ENCODE peak calls at places on chromosomes 6 and 20, in ten cellular contexts. Q, I, G, K, X, P, M, T, C and R are unnamed samples.
A peak's percentile ranks its signal among the peaks of the same experiment; 100 is the strongest.

GRCh38 chr20:34271961-34272360 is 30.7 kb downstream of the ASIP start:
- DNase-seq in Q (no peak), I (no peak), G (no peak), K (no peak), X (no peak), P (peak; percentile 98), M (no peak), T (peak; percentile 90), C (no peak), R (no peak)

GRCh38 chr6:19209202-19209601 is 628.0 kb upstream of the ID4 start:
- DNase-seq in Q (no peak), I (no peak), G (no peak), K (no peak), X (no peak), P (no peak), M (no peak), T (peak; percentile 0), C (no peak), R (no peak)

GRCh38 chr20:63082308-63082938 is 75.7 kb upstream of the BHLHE23 start:
- DNase-seq in Q (peak; percentile 40), I (peak; percentile 43), G (no peak), K (no peak), X (peak; percentile 90), P (peak; percentile 35), M (peak; percentile 38), T (no peak), C (peak; percentile 86), R (peak; percentile 62)

GRCh38 chr6:83057705-83058321 is 7.8 kb downstream of the UBE3D start:
- DNase-seq in Q (peak; percentile 19), I (peak; percentile 41), G (no peak), K (no peak), X (peak; percentile 70), P (peak; percentile 64), M (peak; percentile 29), T (no peak), C (peak; percentile 72), R (peak; percentile 51)

GRCh38 chr6:122610690-122611455 is 668 bp downstream of the PKIB start:
- DNase-seq in Q (peak; percentile 14), I (peak; percentile 69), G (no peak), K (peak; percentile 0), X (peak; percentile 26), P (peak; percentile 9), M (peak; percentile 67), T (peak; percentile 46), C (peak; percentile 81), R (peak; percentile 32)

GRCh38 chr6:110999634-111000270 is 17.9 kb downstream of the RPF2 start:
- DNase-seq in Q (no peak), I (no peak), G (no peak), K (no peak), X (peak; percentile 16), P (peak; percentile 63), M (no peak), T (peak; percentile 12), C (peak; percentile 16), R (no peak)

GRCh38 chr6:168037242-168037641 is 39.8 kb downstream of the KIF25 start:
- DNase-seq in Q (peak; percentile 62), I (no peak), G (no peak), K (no peak), X (peak; percentile 43), P (no peak), M (no peak), T (no peak), C (no peak), R (no peak)

GRCh38 chr6:484086-484728 is 92.7 kb downstream of the IRF4 start:
- DNase-seq in Q (no peak), I (no peak), G (peak; percentile 40), K (no peak), X (no peak), P (peak; percentile 30), M (no peak), T (no peak), C (no peak), R (peak; percentile 65)

GRCh38 chr6:22189946-22190345 is 106.9 kb downstream of the PRL start:
- DNase-seq in Q (no peak), I (no peak), G (no peak), K (no peak), X (no peak), P (no peak), M (no peak), T (no peak), C (no peak), R (no peak)

GRCh38 chr6:105178110-105178509 is 1.7 kb downstream of the POPDC3 start:
- DNase-seq in Q (no peak), I (no peak), G (no peak), K (no peak), X (no peak), P (peak; percentile 79), M (no peak), T (peak; percentile 91), C (no peak), R (no peak)

GRCh38 chr6:106883808-106884262 is 90.7 kb downstream of the CD24 start:
- DNase-seq in Q (no peak), I (no peak), G (no peak), K (no peak), X (peak; percentile 26), P (no peak), M (no peak), T (no peak), C (peak; percentile 23), R (no peak)

GRCh38 chr6:63636516-63636968 is 940 bp downstream of the PHF3 start:
- DNase-seq in Q (peak; percentile 64), I (peak; percentile 57), G (no peak), K (no peak), X (peak; percentile 62), P (peak; percentile 37), M (peak; percentile 56), T (peak; percentile 33), C (peak; percentile 75), R (peak; percentile 90)

GRCh38 chr6:12749531-12750379 is 33.2 kb downstream of the PHACTR1 start:
- DNase-seq in Q (no peak), I (no peak), G (no peak), K (no peak), X (peak; percentile 71), P (no peak), M (no peak), T (no peak), C (peak; percentile 82), R (no peak)

GRCh38 chr6:121723623-121724022 is 288.2 kb downstream of the GJA1 start:
- DNase-seq in Q (no peak), I (no peak), G (no peak), K (no peak), X (no peak), P (no peak), M (no peak), T (no peak), C (no peak), R (no peak)

GRCh38 chr20:50390685-50391443 is 119.3 kb upstream of the PTPN1 start:
- DNase-seq in Q (no peak), I (no peak), G (no peak), K (no peak), X (no peak), P (no peak), M (no peak), T (no peak), C (no peak), R (no peak)

DNA sequence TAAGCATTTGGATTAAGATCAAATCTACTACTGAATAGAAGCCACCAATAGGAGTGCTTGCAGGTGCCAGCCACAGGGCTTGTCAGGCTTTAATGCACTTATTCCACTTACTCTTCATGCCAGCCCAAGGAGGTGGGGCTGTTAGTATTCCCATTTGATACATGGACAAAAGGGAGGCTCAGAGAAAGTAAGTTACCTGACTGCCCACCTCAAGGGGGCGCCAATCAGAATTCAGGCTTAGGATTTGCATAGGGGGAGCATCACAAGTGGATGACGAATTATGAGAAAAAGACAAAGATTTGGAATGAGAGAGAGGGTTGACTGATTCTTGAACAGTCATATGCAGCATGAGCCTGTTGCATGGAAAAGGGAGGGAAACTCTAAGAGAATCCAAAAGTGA is 188.4 kb upstream of the TSHZ2 start:
- DNase-seq in Q (no peak), I (no peak), G (no peak), K (no peak), X (peak; percentile 39), P (no peak), M (no peak), T (no peak), C (peak; percentile 81), R (peak; percentile 26)
- TF ChIP-seq CTCF in Q (no peak), I (no peak), G (no peak), K (peak; percentile 25), X (peak; percentile 62), P (no peak), M (no peak), T (peak; percentile 7), C (peak; percentile 72), R (peak; percentile 28)

GRCh38 chr6:150877928-150878327 is 12.4 kb downstream of the MTHFD1L start:
- DNase-seq in Q (no peak), I (peak; percentile 57), G (no peak), K (no peak), X (no peak), P (no peak), M (no peak), T (no peak), C (no peak), R (no peak)
- TF ChIP-seq CTCF in Q (no peak), I (no peak), G (no peak), K (no peak), X (no peak), P (no peak), M (no peak), T (no peak), C (peak; percentile 45), R (no peak)

DNA sequence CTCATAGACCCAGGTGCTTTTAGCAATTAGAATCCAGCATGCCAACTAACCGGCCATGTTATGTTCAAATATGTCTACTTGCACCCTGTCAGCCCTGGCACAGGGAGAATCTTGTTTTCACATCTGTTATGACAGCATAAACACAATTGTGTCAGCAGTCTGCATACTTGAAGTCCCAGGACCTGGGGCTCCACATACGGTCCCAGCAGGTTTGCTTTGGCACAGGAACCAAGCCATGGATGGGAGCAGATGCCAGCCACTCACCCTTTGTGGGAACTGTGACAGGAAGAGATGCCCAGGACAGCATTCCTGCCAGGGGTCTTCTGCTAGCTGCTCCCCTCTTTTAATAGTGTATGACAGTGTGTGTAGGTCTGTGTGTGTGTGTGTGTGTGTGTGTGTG is 67.2 kb upstream of the SYNDIG1 start:
- DNase-seq in Q (no peak), I (no peak), G (no peak), K (no peak), X (no peak), P (no peak), M (no peak), T (no peak), C (no peak), R (no peak)
- TF ChIP-seq CTCF in Q (no peak), I (no peak), G (no peak), K (no peak), X (no peak), P (no peak), M (no peak), T (no peak), C (no peak), R (no peak)

DNA sequence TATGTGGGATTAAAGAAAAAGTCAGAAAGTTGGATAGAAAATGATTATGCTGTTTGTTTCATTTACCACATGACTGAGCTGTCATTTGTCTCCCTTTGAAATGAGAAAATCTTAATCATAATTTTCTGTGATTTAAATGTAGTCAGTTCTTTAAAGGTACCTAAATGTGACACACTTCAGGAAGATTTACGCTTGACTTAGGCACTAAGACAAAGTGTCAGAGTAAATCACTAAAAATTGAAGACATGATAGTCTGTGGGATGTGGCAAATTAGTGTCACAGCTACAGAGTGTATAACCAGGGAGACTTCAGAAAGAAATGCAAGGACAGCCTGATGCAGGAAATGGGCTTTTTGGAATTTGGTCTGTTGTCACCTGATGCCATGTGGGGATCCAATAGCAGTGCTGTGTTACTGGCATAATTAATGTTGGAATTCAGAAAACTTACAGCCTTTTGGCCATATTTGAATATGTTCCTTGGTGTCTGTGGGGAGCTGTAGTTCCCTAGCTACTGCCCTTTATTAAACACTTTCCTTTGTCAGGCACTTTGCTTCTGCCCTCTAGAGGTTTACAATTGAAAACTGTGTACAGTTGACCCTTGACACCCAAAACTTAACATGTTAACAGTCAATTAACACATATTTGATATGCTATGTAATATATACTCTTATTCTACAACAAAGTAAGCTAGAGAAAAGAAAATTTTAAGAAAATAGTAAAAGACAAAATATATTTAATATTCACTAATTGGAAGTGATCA is 493.8 kb downstream of the UTRN start:
- DNase-seq in Q (no peak), I (no peak), G (no peak), K (no peak), X (no peak), P (no peak), M (no peak), T (no peak), C (peak; percentile 16), R (no peak)
- TF ChIP-seq CTCF in Q (no peak), I (no peak), G (peak; percentile 23), K (peak; percentile 41), X (peak; percentile 29), P (no peak), M (peak; percentile 3), T (no peak), C (peak; percentile 56), R (no peak)